ENCODE peak calls at places on chromosomes 12 and 14, in ten cellular contexts. E is tibial artery; K is lung; B is CD8-positive, alpha-beta memory T cell; S is aorta; C is GM23248; Q is AG04450; D is esophagus squamous epithelium; Z is thoracic aorta; F is transverse colon. W is an unnamed sample.

GRCh38 chr14:94056579-94057308 is 24.3 kb downstream of the DDX24 start:
- DNase-seq in E (no peak), K (peak; percentile 20), B (peak; percentile 35), S (no peak), C (peak; percentile 16), Q (no peak), D (no peak), Z (no peak), F (no peak), W (peak; percentile 42)

GRCh38 chr12:20212658-20213387 is 155.5 kb upstream of the PDE3A start:
- DNase-seq in E (peak; percentile 91), K (peak; percentile 76), B (no peak), S (peak; percentile 89), C (peak; percentile 100), Q (peak; percentile 88), D (peak; percentile 8), Z (peak; percentile 53), F (peak; percentile 65), W (no peak)

GRCh38 chr14:69612014-69612758 is 790 bp downstream of the SUSD6 start:
- DNase-seq in E (no peak), K (no peak), B (peak; percentile 49), S (peak; percentile 51), C (peak; percentile 59), Q (no peak), D (no peak), Z (no peak), F (peak; percentile 50), W (peak; percentile 45)

GRCh38 chr12:103348935-103349334 is 146.8 kb downstream of the C12orf42 start:
- DNase-seq in E (no peak), K (no peak), B (no peak), S (no peak), C (no peak), Q (no peak), D (no peak), Z (no peak), F (no peak), W (no peak)

GRCh38 chr12:106841471-106842302 is 67.2 kb downstream of the RIC8B start:
- DNase-seq in E (peak; percentile 29), K (peak; percentile 30), B (peak; percentile 29), S (no peak), C (peak; percentile 69), Q (no peak), D (no peak), Z (no peak), F (peak; percentile 29), W (peak; percentile 37)

GRCh38 chr14:51873221-51873893 is 12.9 kb downstream of the GNG2 start:
- DNase-seq in E (no peak), K (no peak), B (no peak), S (no peak), C (peak; percentile 92), Q (peak; percentile 87), D (no peak), Z (no peak), F (no peak), W (peak; percentile 68)

GRCh38 chr14:63468273-63468672 is 74.9 kb downstream of the PPP2R5E start:
- DNase-seq in E (no peak), K (no peak), B (no peak), S (no peak), C (no peak), Q (no peak), D (no peak), Z (no peak), F (no peak), W (no peak)

GRCh38 chr14:20848316-20848954 is 42.8 kb upstream of the RNASE3 start:
- DNase-seq in E (no peak), K (no peak), B (no peak), S (no peak), C (peak; percentile 77), Q (no peak), D (no peak), Z (no peak), F (no peak), W (no peak)

GRCh38 chr12:122996188-122996601 is 15.7 kb downstream of the ARL6IP4 start:
- DNase-seq in E (no peak), K (no peak), B (no peak), S (no peak), C (no peak), Q (no peak), D (no peak), Z (no peak), F (no peak), W (no peak)

GRCh38 chr14:102231476-102232347 is 73.3 kb downstream of the MOK start:
- DNase-seq in E (no peak), K (no peak), B (no peak), S (no peak), C (no peak), Q (no peak), D (no peak), Z (no peak), F (no peak), W (no peak)

GRCh38 chr12:65200007-65200665 is 30.8 kb downstream of the LEMD3 start:
- DNase-seq in E (no peak), K (no peak), B (no peak), S (no peak), C (peak; percentile 4), Q (no peak), D (no peak), Z (no peak), F (no peak), W (no peak)

GRCh38 chr12:68428211-68428610 is 96.0 kb upstream of the MDM1 start:
- DNase-seq in E (no peak), K (no peak), B (no peak), S (no peak), C (peak; percentile 21), Q (no peak), D (no peak), Z (no peak), F (no peak), W (no peak)

GRCh38 chr12:67472551-67472950 is 176.0 kb upstream of the DYRK2 start:
- DNase-seq in E (peak; percentile 52), K (no peak), B (no peak), S (peak; percentile 56), C (peak; percentile 27), Q (no peak), D (no peak), Z (no peak), F (no peak), W (no peak)

GRCh38 chr14:49303952-49304516 is 282.1 kb downstream of the RPS29 start:
- DNase-seq in E (no peak), K (no peak), B (no peak), S (no peak), C (peak; percentile 35), Q (no peak), D (no peak), Z (no peak), F (no peak), W (no peak)

GRCh38 chr14:79373451-79373850 is 837.9 kb downstream of the DIO2 start:
- DNase-seq in E (no peak), K (no peak), B (no peak), S (no peak), C (no peak), Q (no peak), D (no peak), Z (no peak), F (no peak), W (no peak)

DNA sequence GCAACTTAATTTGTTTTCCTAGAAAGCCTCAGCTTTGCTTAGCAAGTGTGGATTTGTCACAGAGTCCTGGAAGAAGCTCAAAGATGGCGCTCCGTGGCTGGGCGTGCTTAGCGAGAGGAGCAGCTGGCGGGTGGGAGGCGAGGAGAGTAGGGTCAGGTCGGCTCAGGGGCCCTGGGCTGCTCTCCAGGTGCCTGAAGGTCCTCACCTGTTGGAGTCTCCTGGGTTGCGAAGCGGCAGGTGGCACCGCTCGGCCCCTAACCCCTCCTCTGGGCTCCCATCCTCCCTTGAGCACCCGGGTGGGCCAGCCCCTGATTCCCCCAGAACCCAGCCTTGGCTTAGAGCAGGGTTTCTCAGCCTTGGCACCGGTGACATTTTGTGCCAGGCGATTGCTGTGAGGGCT is 25.1 kb downstream of the LRTM2 start:
- DNase-seq in E (no peak), K (no peak), B (no peak), S (peak; percentile 36), C (no peak), Q (no peak), D (no peak), Z (no peak), F (peak; percentile 3), W (no peak)
- H3K27me3 ChIP-seq in E (no peaks in the 10 kb centered on the region), K (no peaks in the 10 kb centered on the region), B (no peaks in the 10 kb centered on the region), S (no peaks in the 10 kb centered on the region), C (peaks cover 74% of the 10 kb centered on the region), Q (peaks cover 72% of the 10 kb centered on the region), D (no peaks in the 10 kb centered on the region), Z (no peaks in the 10 kb centered on the region), F (peaks cover 13% of the 10 kb centered on the region), W (no peaks in the 10 kb centered on the region)

DNA sequence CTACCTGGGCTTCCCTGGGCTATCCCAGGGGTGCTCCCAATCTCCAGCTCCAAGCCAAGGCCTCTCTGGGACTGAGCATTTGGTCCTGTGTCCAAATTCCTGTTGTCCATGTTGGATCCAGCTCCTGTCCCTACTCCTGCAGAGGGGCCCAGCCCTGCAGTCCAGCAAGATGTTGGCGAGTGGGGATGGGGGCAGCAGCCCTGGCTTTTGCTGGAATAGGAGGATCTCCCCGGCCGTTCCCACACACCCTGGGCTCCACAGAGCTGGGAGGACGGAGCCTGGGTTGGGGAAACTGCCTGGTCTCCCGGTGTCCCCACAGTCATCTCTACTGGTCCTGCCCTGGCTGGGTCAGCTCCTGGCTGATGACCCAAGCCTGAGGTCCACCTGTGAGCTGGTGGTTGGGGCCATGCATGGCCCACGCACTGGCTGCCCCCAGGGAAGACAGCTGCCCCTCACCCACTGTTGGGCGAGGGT is 219.6 kb upstream of the C14orf180 start:
- DNase-seq in E (peak; percentile 8), K (no peak), B (no peak), S (peak; percentile 33), C (no peak), Q (no peak), D (no peak), Z (no peak), F (no peak), W (no peak)
- H3K27me3 ChIP-seq in E (no peaks in the 10 kb centered on the region), K (no peaks in the 10 kb centered on the region), B (no peaks in the 10 kb centered on the region), S (no peaks in the 10 kb centered on the region), C (no peaks in the 10 kb centered on the region), Q (no peaks in the 10 kb centered on the region), D (no peaks in the 10 kb centered on the region), Z (no peaks in the 10 kb centered on the region), F (peaks cover 7% of the 10 kb centered on the region), W (no peaks in the 10 kb centered on the region)

DNA sequence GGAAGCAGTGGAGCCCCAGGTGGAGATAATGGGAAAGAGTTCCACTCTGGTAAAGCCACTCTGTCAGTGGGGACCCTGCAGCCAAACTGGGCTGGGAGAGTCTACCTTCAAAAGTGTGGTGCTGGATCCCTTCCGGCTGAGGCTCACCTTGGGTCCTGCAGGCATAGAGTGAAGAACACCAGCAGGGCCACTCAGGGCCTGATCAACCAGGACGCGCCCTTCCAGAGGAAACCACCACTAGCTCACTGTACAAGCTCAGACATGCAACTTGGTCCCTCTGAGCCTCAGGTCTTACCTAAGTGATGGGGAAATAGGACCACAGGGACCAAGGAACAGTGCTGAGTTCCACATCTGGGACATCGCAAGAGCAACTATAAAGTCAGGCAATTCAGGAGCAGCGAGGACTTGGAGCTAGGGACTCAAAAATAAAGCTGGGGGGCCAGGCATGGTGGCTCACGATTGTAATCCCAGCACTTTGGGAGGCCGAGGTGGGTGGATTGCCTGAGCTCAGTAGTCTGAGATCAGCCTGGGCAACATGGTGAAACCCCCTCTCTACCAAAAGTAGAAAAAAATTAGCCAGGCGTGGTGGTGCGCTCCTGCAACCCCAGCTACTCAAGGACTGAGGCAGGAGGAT is 5.9 kb upstream of the PRPH start:
- DNase-seq in E (no peak), K (no peak), B (no peak), S (no peak), C (no peak), Q (no peak), D (no peak), Z (no peak), F (no peak), W (no peak)
- H3K27me3 ChIP-seq in E (no peaks in the 10 kb centered on the region), K (no peaks in the 10 kb centered on the region), B (peaks cover 8% of the 10 kb centered on the region), S (no peaks in the 10 kb centered on the region), C (no peaks in the 10 kb centered on the region), Q (peaks cover 20% of the 10 kb centered on the region), D (no peaks in the 10 kb centered on the region), Z (no peaks in the 10 kb centered on the region), F (peaks cover 49% of the 10 kb centered on the region), W (no peaks in the 10 kb centered on the region)

GRCh38 chr12:132593071-132593470 is 17.3 kb downstream of the LRCOL1 start:
- DNase-seq in E (no peak), K (no peak), B (no peak), S (no peak), C (no peak), Q (no peak), D (no peak), Z (no peak), F (no peak), W (no peak)
- H3K27me3 ChIP-seq in E (no peaks in the 10 kb centered on the region), K (no peaks in the 10 kb centered on the region), B (peaks cover 4% of the 10 kb centered on the region), S (no peaks in the 10 kb centered on the region), C (no peaks in the 10 kb centered on the region), Q (peaks cover 16% of the 10 kb centered on the region), D (no peaks in the 10 kb centered on the region), Z (no peaks in the 10 kb centered on the region), F (peaks cover 11% of the 10 kb centered on the region), W (no peaks in the 10 kb centered on the region)